ENCODE peak calls at places on chromosomes 5 and 9, in four cellular contexts. G is fibroblast of pulmonary artery, S is NCI-H2081, W is mesendoderm. A is an unnamed sample.

GRCh38 chr9:90795879-90796317 is 5.7 kb upstream of the SYK start:
- DNase-seq in G (no peak), S (no peak), W (no peak), A (no peak)

GRCh38 chr9:78297672-78297961 is 692 bp downstream of the PSAT1 start:
- DNase-seq in G (no peak), S (no peak), W (no peak), A (peak; percentile 38)

GRCh38 chr9:137304383-137305059 is 2.5 kb upstream of the NRARP start:
- DNase-seq in G (peak; percentile 25), S (no peak), W (no peak), A (no peak)

GRCh38 chr5:59042683-59043082 is 459.8 kb downstream of the RAB3C start:
- DNase-seq in G (no peak), S (no peak), W (no peak), A (peak; percentile 73)

GRCh38 chr9:132784286-132784820 is 93.7 kb downstream of the AK8 start:
- DNase-seq in G (no peak), S (no peak), W (no peak), A (no peak)

GRCh38 chr5:178781936-178782335 is 51.5 kb upstream of the ZNF354A start:
- DNase-seq in G (no peak), S (no peak), W (no peak), A (no peak)

GRCh38 chr5:160165137-160166068 is 46.2 kb upstream of the PWWP2A start:
- DNase-seq in G (peak; percentile 98), S (peak; percentile 3), W (peak; percentile 93), A (peak; percentile 99)

GRCh38 chr9:135215571-135216161 is 128.2 kb downstream of the OLFM1 start:
- DNase-seq in G (peak; percentile 17), S (peak; percentile 17), W (no peak), A (no peak)

A was measured in amniotic epithelial cell.